ENCODE peak calls at places on chromosomes 7 and 10, in ten cellular contexts. L, M, Z, A, T, U, V, G, X and I are unnamed samples.
A peak's percentile ranks its signal among the peaks of the same experiment; 100 is the strongest.

GRCh38 chr10:25745976-25746375 is 188.1 kb upstream of the MYO3A start:
- DNase-seq in L (no peak), M (no peak), Z (no peak), A (no peak), T (no peak), U (no peak), V (no peak), G (no peak), X (no peak), I (no peak)

GRCh38 chr7:33339074-33339805 is 209.9 kb downstream of the BBS9 start:
- DNase-seq in L (no peak), M (no peak), Z (no peak), A (no peak), T (no peak), U (no peak), V (no peak), G (no peak), X (peak; percentile 32), I (peak; percentile 20)

GRCh38 chr7:27201231-27202017 is 1.5 kb upstream of the HOXA13 start:
- DNase-seq in L (no peak), M (no peak), Z (no peak), A (no peak), T (no peak), U (no peak), V (no peak), G (no peak), X (no peak), I (no peak)

GRCh38 chr7:157674715-157675426 is 338.1 kb downstream of the DNAJB6 start:
- DNase-seq in L (peak; percentile 18), M (no peak), Z (peak; percentile 47), A (no peak), T (peak; percentile 55), U (no peak), V (no peak), G (no peak), X (peak; percentile 23), I (no peak)

GRCh38 chr10:106474891-106475290 is 689.6 kb downstream of the SORCS1 start:
- DNase-seq in L (no peak), M (no peak), Z (no peak), A (no peak), T (no peak), U (no peak), V (no peak), G (no peak), X (no peak), I (no peak)

GRCh38 chr7:151136515-151136908 is 31.0 kb downstream of the GBX1 start:
- DNase-seq in L (no peak), M (no peak), Z (no peak), A (no peak), T (no peak), U (no peak), V (no peak), G (no peak), X (no peak), I (no peak)

GRCh38 chr7:79118143-79118542 is 335.3 kb downstream of the MAGI2 start:
- DNase-seq in L (no peak), M (no peak), Z (no peak), A (no peak), T (no peak), U (no peak), V (no peak), G (no peak), X (no peak), I (peak; percentile 55)

GRCh38 chr7:31763548-31763947 is 76.5 kb downstream of the PPP1R17 start:
- DNase-seq in L (no peak), M (no peak), Z (no peak), A (peak; percentile 52), T (no peak), U (no peak), V (no peak), G (no peak), X (no peak), I (no peak)

GRCh38 chr7:38942431-38943051 is 33.5 kb upstream of the VPS41 start:
- DNase-seq in L (no peak), M (no peak), Z (no peak), A (no peak), T (no peak), U (no peak), V (no peak), G (no peak), X (no peak), I (no peak)

GRCh38 chr10:100739516-100740368 is 5.6 kb upstream of the PAX2 start:
- DNase-seq in L (no peak), M (no peak), Z (no peak), A (peak; percentile 77), T (peak; percentile 64), U (peak; percentile 87), V (no peak), G (no peak), X (no peak), I (no peak)

GRCh38 chr10:5977471-5978370 is at the start of gene IL15RA:
- DNase-seq in L (peak; percentile 90), M (no peak), Z (peak; percentile 89), A (peak; percentile 78), T (peak; percentile 91), U (peak; percentile 93), V (peak; percentile 80), G (peak; percentile 63), X (peak; percentile 88), I (peak; percentile 82)
- TF ChIP-seq CTCF in L (no peak), M (peak; percentile 69), Z (no peak), A (no peak), T (no peak), U (no peak), V (peak; percentile 37), G (no peak), X (no peak), I (peak; percentile 13)

GRCh38 chr10:124949543-124949942 is 7.6 kb downstream of the ZRANB1 start:
- DNase-seq in L (no peak), M (no peak), Z (no peak), A (no peak), T (no peak), U (no peak), V (no peak), G (no peak), X (no peak), I (no peak)

GRCh38 chr10:124944982-124945381 is 3.1 kb downstream of the ZRANB1 start:
- DNase-seq in L (no peak), M (no peak), Z (no peak), A (no peak), T (no peak), U (no peak), V (no peak), G (no peak), X (no peak), I (no peak)

GRCh38 chr10:124943301-124944092 is 1.6 kb downstream of the ZRANB1 start:
- DNase-seq in L (no peak), M (no peak), Z (no peak), A (no peak), T (no peak), U (no peak), V (no peak), G (no peak), X (no peak), I (no peak)

GRCh38 chr10:124942317-124943169 is 620 bp downstream of the ZRANB1 start:
- DNase-seq in L (no peak), M (no peak), Z (no peak), A (no peak), T (no peak), U (no peak), V (no peak), G (no peak), X (no peak), I (no peak)

GRCh38 chr10:124946945-124947344 is 5.0 kb downstream of the ZRANB1 start:
- DNase-seq in L (no peak), M (no peak), Z (no peak), A (no peak), T (no peak), U (no peak), V (no peak), G (no peak), X (no peak), I (no peak)
- H3K4me1 ChIP-seq in L (peaks cover 59% of the 10 kb centered on the region), M (peaks cover 10% of the 10 kb centered on the region), Z (peaks cover 13% of the 10 kb centered on the region), A (peaks cover 49% of the 10 kb centered on the region), T (peaks cover 32% of the 10 kb centered on the region), U (peaks cover 11% of the 10 kb centered on the region), V (peaks cover 15% of the 10 kb centered on the region), G (peaks cover 4% of the 10 kb centered on the region), X (peaks cover 48% of the 10 kb centered on the region), I (no peaks in the 10 kb centered on the region)

GRCh38 chr10:59621771-59622170 is 87.9 kb downstream of the SLC16A9 start:
- DNase-seq in L (no peak), M (no peak), Z (no peak), A (no peak), T (no peak), U (no peak), V (no peak), G (no peak), X (no peak), I (no peak)
- TF ChIP-seq CTCF in L (no peak), M (no peak), Z (no peak), A (no peak), T (no peak), U (no peak), V (no peak), G (no peak), X (no peak), I (no peak)

DNA sequence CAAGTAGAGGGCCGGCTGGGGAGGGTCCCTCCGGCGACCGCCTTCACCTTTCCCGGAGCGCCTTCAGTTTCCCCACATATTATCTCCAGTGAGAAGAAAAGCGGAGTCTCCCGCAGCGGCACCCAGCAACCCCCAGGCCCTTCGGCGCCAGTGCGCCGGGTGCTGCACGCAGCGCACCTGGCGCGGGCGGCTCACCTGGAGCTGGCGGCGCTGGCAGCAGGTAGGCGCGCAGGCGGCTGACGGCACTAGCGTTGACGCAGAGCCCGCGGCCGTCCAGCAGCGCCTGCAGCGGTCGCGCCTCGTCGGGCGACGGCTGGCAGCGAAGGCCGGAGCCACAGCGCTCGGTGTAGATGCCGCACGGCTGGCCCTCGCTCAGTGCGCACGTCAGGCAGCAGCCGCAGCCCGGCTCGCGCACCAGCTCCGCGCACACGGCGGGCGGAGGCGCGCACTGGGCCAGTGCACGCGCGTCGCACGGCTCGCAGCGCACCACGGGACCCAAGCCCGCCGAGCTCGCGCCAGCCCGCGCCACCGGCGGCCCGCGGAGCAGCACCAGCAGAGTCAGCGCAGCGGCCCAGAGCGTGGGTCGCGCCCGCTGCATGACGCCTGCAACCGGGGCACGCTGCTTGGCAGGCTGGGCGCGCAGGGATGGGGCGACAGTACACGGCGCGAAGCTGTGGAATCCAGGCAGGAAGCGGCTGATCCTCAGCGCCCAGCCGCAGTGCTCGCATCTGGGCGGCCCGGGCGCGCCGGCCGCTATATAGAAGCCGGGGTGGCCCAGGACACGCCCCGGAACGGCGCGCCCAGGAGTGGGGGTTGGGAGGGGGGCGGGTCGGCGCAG is at the start of gene IGFBP3:
- DNase-seq in L (no peak), M (no peak), Z (peak; percentile 72), A (peak; percentile 85), T (peak; percentile 72), U (peak; percentile 81), V (no peak), G (peak; percentile 44), X (no peak), I (peak; percentile 54)
- H3K4me1 ChIP-seq in L (peaks cover 51% of the 10 kb centered on the region), M (peaks cover 22% of the 10 kb centered on the region), Z (peaks cover 19% of the 10 kb centered on the region), A (peaks cover 51% of the 10 kb centered on the region), T (peaks cover 15% of the 10 kb centered on the region), U (peaks cover 23% of the 10 kb centered on the region), V (peaks cover 38% of the 10 kb centered on the region), G (peaks cover 47% of the 10 kb centered on the region), X (peaks cover 32% of the 10 kb centered on the region), I (peaks cover 28% of the 10 kb centered on the region)

GRCh38 chr7:121186746-121187145 is 142.1 kb upstream of the WNT16 start:
- DNase-seq in L (no peak), M (no peak), Z (no peak), A (no peak), T (no peak), U (no peak), V (no peak), G (no peak), X (no peak), I (no peak)
- TF ChIP-seq CTCF in L (no peak), M (no peak), Z (no peak), A (no peak), T (no peak), U (no peak), V (no peak), G (no peak), X (no peak), I (no peak)